ENCODE peak calls at places on chromosomes 2 and 18, in ten cellular contexts. J is left cardiac atrium; H is activated CD8-positive, alpha-beta memory T cell treated with anti-CD3 and anti-CD28 coated beads, Interleukin-2, amount 10 ng/mL, durations not matched to agents 7 days and 5 days; C is A549; X is sciatic nerve; V is SK-N-SH treated with all-trans-retinoic acid at 6 μM for 48 hours; W is natural killer cell; L is T-cell; A is body of pancreas; G is left ventricle myocardium superior. K is an unnamed sample.

GRCh38 chr2:207733597-207734240 is 22.3 kb downstream of the CCNYL1 start:
- ATAC-seq in J (no peak), H (no peak), C (peak; percentile 50), X (no peak), V (peak; percentile 33), W (no peak), L (no peak), A (no peak), G (no peak), K (no peak)

GRCh38 chr18:77522031-77522675 is 272.5 kb downstream of the GALR1 start:
- ATAC-seq in J (peak; percentile 85), H (no peak), C (no peak), X (no peak), V (no peak), W (no peak), L (no peak), A (no peak), G (peak; percentile 84), K (peak; percentile 78)

GRCh38 chr18:8849696-8850095 is 144.3 kb downstream of the MTCL1 start:
- ATAC-seq in J (no peak), H (no peak), C (no peak), X (no peak), V (no peak), W (no peak), L (no peak), A (no peak), G (no peak), K (no peak)

GRCh38 chr2:241554610-241555322 is 3.8 kb upstream of the BOK start:
- ATAC-seq in J (no peak), H (no peak), C (no peak), X (no peak), V (no peak), W (no peak), L (no peak), A (no peak), G (no peak), K (no peak)

GRCh38 chr2:197914778-197915177 is 110.4 kb downstream of the PLCL1 start:
- ATAC-seq in J (peak; percentile 62), H (no peak), C (no peak), X (no peak), V (no peak), W (no peak), L (no peak), A (no peak), G (peak; percentile 24), K (no peak)

GRCh38 chr18:34959211-34959829 is 81.9 kb upstream of the MAPRE2 start:
- ATAC-seq in J (no peak), H (no peak), C (no peak), X (no peak), V (no peak), W (no peak), L (no peak), A (peak; percentile 80), G (no peak), K (no peak)

GRCh38 chr2:215396595-215397313 is 39.1 kb downstream of the FN1 start:
- ATAC-seq in J (peak; percentile 11), H (no peak), C (peak; percentile 19), X (peak; percentile 87), V (no peak), W (no peak), L (no peak), A (no peak), G (peak; percentile 81), K (no peak)

GRCh38 chr2:228092056-228092455 is 89.4 kb downstream of the SPHKAP start:
- ATAC-seq in J (no peak), H (no peak), C (no peak), X (no peak), V (no peak), W (no peak), L (no peak), A (no peak), G (no peak), K (no peak)

K was measured in stimulated activated memory B cell treated with anti-CD40 and anti-IgM and Interleukin-4, amounts not matched to agents 10 μg/mL and 1 μg/mL and 100 μg/mL, for 72 hours.